ENCODE peak calls at places on chromosomes 1 and 21, in six cellular contexts. One of them, this sample, is unnamed.

GRCh38 chr1:172554915-172555314 is 22.0 kb downstream of the SUCO start:
- DNase-seq in neuronal stem cell: no peak
- DNase-seq in pancreas: no peak
- DNase-seq in fibroblast of lung: no peak
- DNase-seq in heart left ventricle: no peak
- DNase-seq in OCI-LY7: no peak
- DNase-seq in this sample: no peak

GRCh38 chr21:42850463-42850862 is 28.9 kb downstream of the WDR4 start:
- DNase-seq in heart left ventricle: no peak
- DNase-seq in fibroblast of lung: no peak
- DNase-seq in OCI-LY7: no peak
- DNase-seq in pancreas: no peak
- DNase-seq in neuronal stem cell: no peak
- DNase-seq in this sample: no peak

GRCh38 chr1:221611930-221612777 is 129.7 kb downstream of the DUSP10 start:
- DNase-seq in heart left ventricle: peak; percentile 78
- DNase-seq in pancreas: no peak
- DNase-seq in fibroblast of lung: peak; percentile 93
- DNase-seq in neuronal stem cell: no peak
- DNase-seq in OCI-LY7: no peak
- DNase-seq in this sample: no peak

GRCh38 chr1:44294588-44295007 is 60.5 kb downstream of the ERI3 start:
- DNase-seq in pancreas: no peak
- DNase-seq in fibroblast of lung: peak; percentile 76
- DNase-seq in neuronal stem cell: no peak
- DNase-seq in OCI-LY7: no peak
- DNase-seq in heart left ventricle: peak; percentile 44
- DNase-seq in this sample: no peak

GRCh38 chr1:153936011-153936802 is 10.3 kb downstream of the DENND4B start:
- DNase-seq in neuronal stem cell: no peak
- DNase-seq in OCI-LY7: no peak
- DNase-seq in heart left ventricle: no peak
- DNase-seq in pancreas: no peak
- DNase-seq in fibroblast of lung: no peak
- DNase-seq in this sample: no peak

GRCh38 chr1:68121536-68121935 is 71.1 kb upstream of the DIRAS3 start:
- DNase-seq in neuronal stem cell: no peak
- DNase-seq in pancreas: no peak
- DNase-seq in fibroblast of lung: peak; percentile 53
- DNase-seq in heart left ventricle: no peak
- DNase-seq in OCI-LY7: no peak
- DNase-seq in this sample: no peak

GRCh38 chr1:218592688-218593087 is 247.6 kb downstream of the TGFB2 start:
- DNase-seq in pancreas: no peak
- DNase-seq in heart left ventricle: no peak
- DNase-seq in OCI-LY7: no peak
- DNase-seq in neuronal stem cell: no peak
- DNase-seq in fibroblast of lung: no peak
- DNase-seq in this sample: no peak

GRCh38 chr1:193260925-193261324 is 74.5 kb upstream of the B3GALT2 start:
- DNase-seq in pancreas: no peak
- DNase-seq in OCI-LY7: no peak
- DNase-seq in fibroblast of lung: peak; percentile 12
- DNase-seq in heart left ventricle: no peak
- DNase-seq in neuronal stem cell: no peak
- DNase-seq in this sample: no peak

GRCh38 chr1:116666747-116667576 is 571 bp downstream of the IGSF3 start:
- DNase-seq in fibroblast of lung: no peak
- DNase-seq in neuronal stem cell: peak; percentile 24
- DNase-seq in OCI-LY7: no peak
- DNase-seq in pancreas: peak; percentile 69
- DNase-seq in heart left ventricle: no peak
- DNase-seq in this sample: no peak

GRCh38 chr1:216927111-216927510 is 203.9 kb upstream of the ESRRG start:
- DNase-seq in pancreas: no peak
- DNase-seq in OCI-LY7: no peak
- DNase-seq in neuronal stem cell: peak; percentile 42
- DNase-seq in heart left ventricle: no peak
- DNase-seq in fibroblast of lung: no peak
- DNase-seq in this sample: no peak

GRCh38 chr1:217369996-217370551 is 260.8 kb downstream of the GPATCH2 start:
- DNase-seq in pancreas: no peak
- DNase-seq in neuronal stem cell: no peak
- DNase-seq in fibroblast of lung: no peak
- DNase-seq in heart left ventricle: no peak
- DNase-seq in OCI-LY7: no peak
- DNase-seq in this sample: no peak

GRCh38 chr1:183572721-183573120 is 17.5 kb downstream of the NCF2 start:
- DNase-seq in fibroblast of lung: no peak
- DNase-seq in pancreas: no peak
- DNase-seq in neuronal stem cell: no peak
- DNase-seq in heart left ventricle: no peak
- DNase-seq in OCI-LY7: no peak
- DNase-seq in this sample: no peak

GRCh38 chr1:109877320-109877771 is 33.3 kb upstream of the CSF1 start:
- DNase-seq in pancreas: no peak
- DNase-seq in neuronal stem cell: peak; percentile 37
- DNase-seq in fibroblast of lung: peak; percentile 93
- DNase-seq in OCI-LY7: no peak
- DNase-seq in heart left ventricle: peak; percentile 57
- DNase-seq in this sample: peak; percentile 49

GRCh38 chr1:109876617-109877319 is 33.9 kb upstream of the CSF1 start:
- DNase-seq in OCI-LY7: no peak
- DNase-seq in neuronal stem cell: no peak
- DNase-seq in heart left ventricle: no peak
- DNase-seq in pancreas: no peak
- DNase-seq in fibroblast of lung: peak; percentile 47
- DNase-seq in this sample: no peak

GRCh38 chr1:109873278-109874175 is 37.1 kb upstream of the CSF1 start:
- DNase-seq in heart left ventricle: no peak
- DNase-seq in OCI-LY7: no peak
- DNase-seq in pancreas: no peak
- DNase-seq in fibroblast of lung: no peak
- DNase-seq in neuronal stem cell: no peak
- DNase-seq in this sample: no peak

GRCh38 chr1:109875874-109876273 is 34.8 kb upstream of the CSF1 start:
- DNase-seq in fibroblast of lung: no peak
- DNase-seq in heart left ventricle: no peak
- DNase-seq in pancreas: no peak
- DNase-seq in neuronal stem cell: no peak
- DNase-seq in OCI-LY7: no peak
- DNase-seq in this sample: no peak

DNA sequence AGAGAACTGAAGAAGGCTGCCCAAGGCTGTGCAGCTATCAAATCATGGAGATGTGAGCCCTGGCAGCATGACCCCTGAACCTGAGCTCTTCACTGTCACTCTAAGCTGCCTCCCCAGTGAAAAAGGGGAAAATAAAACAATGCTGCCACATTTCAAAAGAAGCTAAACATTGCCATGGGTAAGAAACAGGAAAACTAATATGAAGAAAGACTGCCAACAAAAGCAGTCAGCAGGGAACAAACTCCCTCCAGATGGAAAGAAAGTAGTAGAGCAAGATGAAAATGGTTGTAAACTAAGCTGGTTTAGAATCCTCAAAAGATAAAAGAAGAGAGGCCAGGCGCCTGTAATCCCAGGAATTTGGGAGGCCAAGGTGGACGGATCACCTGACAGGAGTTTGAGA is 36.2 kb upstream of the CSF1 start:
- DNase-seq in OCI-LY7: no peak
- DNase-seq in fibroblast of lung: no peak
- DNase-seq in heart left ventricle: no peak
- DNase-seq in neuronal stem cell: no peak
- DNase-seq in pancreas: no peak
- DNase-seq in this sample: no peak
- H3K27ac ChIP-seq in OCI-LY7: no peak overlapping the region
- H3K27ac ChIP-seq in fibroblast of lung: no peak overlapping the region
- H3K27ac ChIP-seq in heart left ventricle: no peak overlapping the region
- H3K27ac ChIP-seq in neuronal stem cell: peak overlapping the region; percentile 26
- H3K27ac ChIP-seq in pancreas: no peak overlapping the region
- H3K27ac ChIP-seq in this sample: no peak overlapping the region

GRCh38 chr1:54324031-54324654 is 82.1 kb downstream of the SSBP3 start:
- DNase-seq in OCI-LY7: no peak
- DNase-seq in fibroblast of lung: no peak
- DNase-seq in pancreas: no peak
- DNase-seq in neuronal stem cell: no peak
- DNase-seq in heart left ventricle: peak; percentile 64
- DNase-seq in this sample: no peak

GRCh38 chr1:54326577-54327385 is 79.4 kb downstream of the SSBP3 start:
- DNase-seq in neuronal stem cell: no peak
- DNase-seq in OCI-LY7: no peak
- DNase-seq in fibroblast of lung: peak; percentile 26
- DNase-seq in pancreas: no peak
- DNase-seq in heart left ventricle: no peak
- DNase-seq in this sample: no peak

GRCh38 chr1:54325705-54326461 is 80.3 kb downstream of the SSBP3 start:
- DNase-seq in heart left ventricle: no peak
- DNase-seq in OCI-LY7: no peak
- DNase-seq in fibroblast of lung: no peak
- DNase-seq in pancreas: no peak
- DNase-seq in neuronal stem cell: no peak
- DNase-seq in this sample: no peak

GRCh38 chr1:54324750-54325704 is 81.2 kb downstream of the SSBP3 start:
- DNase-seq in neuronal stem cell: no peak
- DNase-seq in heart left ventricle: no peak
- DNase-seq in fibroblast of lung: peak; percentile 43
- DNase-seq in pancreas: no peak
- DNase-seq in OCI-LY7: no peak
- DNase-seq in this sample: no peak

GRCh38 chr1:54323324-54323739 is 82.9 kb downstream of the SSBP3 start:
- DNase-seq in fibroblast of lung: no peak
- DNase-seq in pancreas: peak; percentile 70
- DNase-seq in neuronal stem cell: no peak
- DNase-seq in heart left ventricle: no peak
- DNase-seq in OCI-LY7: no peak
- DNase-seq in this sample: no peak
- H3K27ac ChIP-seq in fibroblast of lung: no peak overlapping the region
- H3K27ac ChIP-seq in pancreas: no peak overlapping the region
- H3K27ac ChIP-seq in neuronal stem cell: no peak overlapping the region
- H3K27ac ChIP-seq in heart left ventricle: no peak overlapping the region
- H3K27ac ChIP-seq in OCI-LY7: no peak overlapping the region
- H3K27ac ChIP-seq in this sample: no peak overlapping the region

GRCh38 chr1:31509124-31510072 is 66.9 kb upstream of the TINAGL1 start:
- DNase-seq in neuronal stem cell: no peak
- DNase-seq in fibroblast of lung: no peak
- DNase-seq in pancreas: no peak
- DNase-seq in OCI-LY7: no peak
- DNase-seq in heart left ventricle: no peak
- DNase-seq in this sample: no peak
- H3K27ac ChIP-seq in neuronal stem cell: no peak overlapping the region
- H3K27ac ChIP-seq in fibroblast of lung: no peak overlapping the region
- H3K27ac ChIP-seq in pancreas: no peak overlapping the region
- H3K27ac ChIP-seq in OCI-LY7: no peak overlapping the region
- H3K27ac ChIP-seq in heart left ventricle: no peak overlapping the region
- H3K27ac ChIP-seq in this sample: no peak overlapping the region

GRCh38 chr1:10429868-10430215 is 391 bp upstream of the CENPS start:
- DNase-seq in neuronal stem cell: no peak
- DNase-seq in pancreas: no peak
- DNase-seq in fibroblast of lung: peak; percentile 9
- DNase-seq in OCI-LY7: peak; percentile 17
- DNase-seq in heart left ventricle: no peak
- DNase-seq in this sample: no peak
- H3K27ac ChIP-seq in neuronal stem cell: no peak overlapping the region
- H3K27ac ChIP-seq in pancreas: no peak overlapping the region
- H3K27ac ChIP-seq in fibroblast of lung: peak overlapping the region; percentile 96
- H3K27ac ChIP-seq in OCI-LY7: no peak overlapping the region
- H3K27ac ChIP-seq in heart left ventricle: no peak overlapping the region
- H3K27ac ChIP-seq in this sample: peak overlapping the region; percentile 96

GRCh38 chr1:226526801-226527595 is 21.6 kb upstream of the STUM start:
- DNase-seq in pancreas: peak; percentile 63
- DNase-seq in neuronal stem cell: peak; percentile 9
- DNase-seq in heart left ventricle: peak; percentile 63
- DNase-seq in OCI-LY7: peak; percentile 67
- DNase-seq in fibroblast of lung: peak; percentile 21
- DNase-seq in this sample: no peak
- H3K27ac ChIP-seq in pancreas: peak overlapping the region; percentile 16
- H3K27ac ChIP-seq in neuronal stem cell: no peak overlapping the region
- H3K27ac ChIP-seq in heart left ventricle: no peak overlapping the region
- H3K27ac ChIP-seq in OCI-LY7: no peak overlapping the region
- H3K27ac ChIP-seq in fibroblast of lung: no peak overlapping the region
- H3K27ac ChIP-seq in this sample: no peak overlapping the region

GRCh38 chr1:63877816-63878215 is 104.0 kb downstream of the ROR1 start:
- DNase-seq in fibroblast of lung: peak; percentile 69
- DNase-seq in heart left ventricle: no peak
- DNase-seq in OCI-LY7: no peak
- DNase-seq in pancreas: no peak
- DNase-seq in neuronal stem cell: no peak
- DNase-seq in this sample: no peak
- H3K27ac ChIP-seq in fibroblast of lung: no peak overlapping the region
- H3K27ac ChIP-seq in heart left ventricle: no peak overlapping the region
- H3K27ac ChIP-seq in OCI-LY7: no peak overlapping the region
- H3K27ac ChIP-seq in pancreas: no peak overlapping the region
- H3K27ac ChIP-seq in neuronal stem cell: no peak overlapping the region
- H3K27ac ChIP-seq in this sample: no peak overlapping the region

GRCh38 chr1:51268675-51269033 is 32.6 kb downstream of the RNF11 start:
- DNase-seq in fibroblast of lung: peak; percentile 9
- DNase-seq in heart left ventricle: no peak
- DNase-seq in neuronal stem cell: no peak
- DNase-seq in pancreas: no peak
- DNase-seq in OCI-LY7: no peak
- DNase-seq in this sample: no peak
- H3K27ac ChIP-seq in fibroblast of lung: peak overlapping the region; percentile 64
- H3K27ac ChIP-seq in heart left ventricle: no peak overlapping the region
- H3K27ac ChIP-seq in neuronal stem cell: no peak overlapping the region
- H3K27ac ChIP-seq in pancreas: no peak overlapping the region
- H3K27ac ChIP-seq in OCI-LY7: no peak overlapping the region
- H3K27ac ChIP-seq in this sample: no peak overlapping the region

GRCh38 chr1:180988221-180988826 is 34.3 kb downstream of the STX6 start:
- DNase-seq in neuronal stem cell: no peak
- DNase-seq in OCI-LY7: no peak
- DNase-seq in fibroblast of lung: no peak
- DNase-seq in heart left ventricle: no peak
- DNase-seq in pancreas: no peak
- DNase-seq in this sample: no peak
- H3K27ac ChIP-seq in neuronal stem cell: no peak overlapping the region
- H3K27ac ChIP-seq in OCI-LY7: no peak overlapping the region
- H3K27ac ChIP-seq in fibroblast of lung: no peak overlapping the region
- H3K27ac ChIP-seq in heart left ventricle: no peak overlapping the region
- H3K27ac ChIP-seq in pancreas: no peak overlapping the region
- H3K27ac ChIP-seq in this sample: no peak overlapping the region

GRCh38 chr1:207067695-207068094 is 14.6 kb downstream of the PFKFB2 start:
- DNase-seq in heart left ventricle: no peak
- DNase-seq in neuronal stem cell: no peak
- DNase-seq in fibroblast of lung: no peak
- DNase-seq in pancreas: no peak
- DNase-seq in OCI-LY7: no peak
- DNase-seq in this sample: no peak
- H3K27ac ChIP-seq in heart left ventricle: no peak overlapping the region
- H3K27ac ChIP-seq in neuronal stem cell: no peak overlapping the region
- H3K27ac ChIP-seq in fibroblast of lung: no peak overlapping the region
- H3K27ac ChIP-seq in pancreas: no peak overlapping the region
- H3K27ac ChIP-seq in OCI-LY7: no peak overlapping the region
- H3K27ac ChIP-seq in this sample: no peak overlapping the region

DNA sequence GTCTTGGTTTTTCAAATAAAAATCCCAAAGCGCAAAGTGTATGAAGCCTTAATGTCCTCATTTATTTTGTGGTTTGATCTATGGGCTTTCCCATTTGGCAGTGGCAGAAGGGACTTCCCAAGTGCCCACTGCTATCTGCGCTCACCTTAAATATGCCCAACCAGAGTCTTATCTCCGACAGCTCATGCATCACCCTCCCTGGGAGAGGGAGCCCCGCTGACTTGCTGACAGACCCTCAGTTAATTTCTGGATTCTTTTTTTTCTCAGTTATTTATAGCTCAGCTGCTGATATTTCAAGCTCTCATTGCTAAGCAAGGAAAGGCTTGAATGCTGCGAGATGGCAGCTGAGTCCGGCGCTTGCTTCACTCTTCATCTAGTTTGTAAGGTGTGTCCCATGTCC is 19.3 kb downstream of the KAZN start:
- DNase-seq in neuronal stem cell: no peak
- DNase-seq in fibroblast of lung: no peak
- DNase-seq in pancreas: no peak
- DNase-seq in heart left ventricle: no peak
- DNase-seq in OCI-LY7: no peak
- DNase-seq in this sample: no peak
- H3K27ac ChIP-seq in neuronal stem cell: no peak overlapping the region
- H3K27ac ChIP-seq in fibroblast of lung: no peak overlapping the region
- H3K27ac ChIP-seq in pancreas: no peak overlapping the region
- H3K27ac ChIP-seq in heart left ventricle: no peak overlapping the region
- H3K27ac ChIP-seq in OCI-LY7: no peak overlapping the region
- H3K27ac ChIP-seq in this sample: no peak overlapping the region

This sample was measured in H1.